ENCODE peak calls at places on chromosomes 12 and 14, in seven cellular contexts. Y, I, D, K, L, H and G are unnamed samples.

GRCh38 chr14:42654707-42655106 is 1048.0 kb downstream of the LRFN5 start:
- DNase-seq in D (no peak), I (no peak), L (no peak), H (no peak), K (no peak), Y (no peak), G (no peak)

GRCh38 chr12:13000616-13000934 is 510 bp upstream of the HEBP1 start:
- DNase-seq in L (peak; percentile 76), H (no peak), K (no peak), I (no peak), D (peak; percentile 60), Y (no peak), G (no peak)

GRCh38 chr12:69779928-69780327 is 41.3 kb downstream of the RAB3IP start:
- DNase-seq in H (no peak), D (no peak), L (no peak), Y (no peak), K (peak; percentile 10), I (no peak), G (no peak)

GRCh38 chr12:64669270-64669842 is 59.1 kb downstream of the RASSF3 start:
- DNase-seq in K (peak; percentile 11), L (no peak), I (peak; percentile 80), D (no peak), Y (peak; percentile 73), H (peak; percentile 91), G (no peak)

GRCh38 chr14:39025810-39026627 is 77.0 kb downstream of the SEC23A start:
- DNase-seq in Y (no peak), H (no peak), I (no peak), K (no peak), L (no peak), D (no peak), G (no peak)

GRCh38 chr12:13173012-13173441 is 23.5 kb upstream of the EMP1 start:
- DNase-seq in H (no peak), K (peak; percentile 75), I (no peak), Y (no peak), D (no peak), L (no peak), G (no peak)

GRCh38 chr12:26697217-26697616 is 135.8 kb downstream of the ITPR2 start:
- DNase-seq in D (no peak), H (no peak), I (no peak), K (peak; percentile 20), Y (no peak), L (no peak), G (no peak)

GRCh38 chr14:87868920-87869319 is 124.1 kb downstream of the GALC start:
- DNase-seq in K (no peak), Y (no peak), D (no peak), H (no peak), I (no peak), L (no peak), G (no peak)

GRCh38 chr12:9674226-9674590 is 4.7 kb downstream of the CLEC2D start:
- DNase-seq in L (no peak), Y (no peak), H (no peak), D (no peak), K (no peak), I (no peak), G (no peak)

GRCh38 chr12:59668678-59669077 is 72.8 kb downstream of the SLC16A7 start:
- DNase-seq in L (no peak), K (no peak), H (no peak), Y (no peak), D (no peak), I (no peak), G (no peak)

GRCh38 chr14:55103005-55103640 is 25.9 kb upstream of the LGALS3 start:
- DNase-seq in Y (peak; percentile 84), K (peak; percentile 95), L (peak; percentile 88), D (no peak), H (peak; percentile 83), I (peak; percentile 76), G (no peak)

GRCh38 chr14:60656755-60657608 is 7.7 kb upstream of the SIX1 start:
- DNase-seq in K (peak; percentile 73), D (no peak), L (no peak), Y (peak; percentile 59), H (peak; percentile 90), I (peak; percentile 63), G (no peak)

GRCh38 chr14:25095784-25096390 is 45.9 kb upstream of the STXBP6 start:
- DNase-seq in L (no peak), K (no peak), D (no peak), H (no peak), Y (no peak), I (no peak), G (no peak)

GRCh38 chr12:128078311-128078851 is 188.6 kb upstream of the TMEM132C start:
- DNase-seq in H (no peak), K (no peak), L (no peak), D (no peak), I (no peak), Y (no peak), G (no peak)

DNA sequence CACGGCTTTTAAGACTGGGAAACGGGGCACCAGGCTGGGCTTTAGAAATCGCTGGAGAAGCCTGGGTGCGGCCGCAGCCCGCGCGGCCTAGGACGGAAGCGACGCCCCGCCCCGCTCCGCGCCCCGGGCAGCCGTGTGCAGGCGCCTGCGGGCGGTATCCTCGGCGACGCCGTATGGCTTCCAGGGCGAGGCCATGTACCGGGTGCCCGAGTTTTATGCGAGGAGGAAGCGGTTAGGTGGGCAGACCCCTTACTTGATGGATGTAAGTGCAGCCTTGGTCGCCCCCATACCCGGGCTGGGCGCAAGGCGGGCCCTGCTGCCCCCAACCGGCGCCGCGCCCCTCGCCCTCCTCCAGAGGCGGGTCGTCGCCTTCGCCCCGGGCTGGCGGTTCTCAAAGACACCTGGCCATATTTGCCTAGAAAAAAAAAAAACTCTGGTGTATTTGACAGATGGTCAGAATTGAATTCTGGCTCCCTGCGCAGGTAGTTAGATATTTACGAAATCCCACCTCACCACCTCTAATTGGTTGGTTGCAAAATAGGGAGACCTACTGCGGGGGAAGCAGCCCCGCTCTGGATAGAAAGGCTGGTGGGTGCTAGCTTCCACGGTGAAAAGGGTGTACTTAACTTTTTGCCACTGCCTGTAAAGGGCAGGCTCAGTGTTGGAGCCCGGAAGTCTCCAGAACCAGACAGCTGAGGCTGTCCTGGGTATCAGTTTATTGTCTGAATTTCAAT is at the start of gene PPP1R36:
- DNase-seq in H (peak; percentile 87), Y (peak; percentile 69), D (no peak), L (peak; percentile 64), I (peak; percentile 77), K (no peak), G (no peak)
- H3K27ac ChIP-seq in H (no peak within 1 kb of the TSS), Y (peak within 1 kb of the TSS; percentile 83), D (peak within 1 kb of the TSS; percentile 46), L (no peak within 1 kb of the TSS), I (no peak within 1 kb of the TSS), K (no peak within 1 kb of the TSS), G (peak within 1 kb of the TSS; percentile 14)

GRCh38 chr12:82682326-82682725 is 4.4 kb upstream of the TMTC2 start:
- DNase-seq in K (no peak), L (no peak), H (no peak), Y (no peak), I (no peak), D (no peak), G (no peak)
- H3K27ac ChIP-seq in K (no peak overlapping the region), L (no peak overlapping the region), H (no peak overlapping the region), Y (peak overlapping the region; percentile 41), I (no peak overlapping the region), D (no peak overlapping the region), G (no peak overlapping the region)

GRCh38 chr12:106132175-106133135 is 6.3 kb downstream of the NUAK1 start:
- DNase-seq in L (no peak), I (no peak), D (no peak), Y (no peak), H (no peak), K (no peak), G (no peak)

GRCh38 chr12:106128526-106129430 is 10.0 kb downstream of the NUAK1 start:
- DNase-seq in H (no peak), I (no peak), K (no peak), D (no peak), Y (no peak), L (no peak), G (no peak)

GRCh38 chr12:106131671-106132070 is 7.1 kb downstream of the NUAK1 start:
- DNase-seq in Y (no peak), K (peak; percentile 71), I (no peak), L (no peak), H (no peak), D (no peak), G (no peak)

GRCh38 chr12:106133136-106134087 is 5.3 kb downstream of the NUAK1 start:
- DNase-seq in L (no peak), K (peak; percentile 54), Y (no peak), H (no peak), D (no peak), I (no peak), G (no peak)

DNA sequence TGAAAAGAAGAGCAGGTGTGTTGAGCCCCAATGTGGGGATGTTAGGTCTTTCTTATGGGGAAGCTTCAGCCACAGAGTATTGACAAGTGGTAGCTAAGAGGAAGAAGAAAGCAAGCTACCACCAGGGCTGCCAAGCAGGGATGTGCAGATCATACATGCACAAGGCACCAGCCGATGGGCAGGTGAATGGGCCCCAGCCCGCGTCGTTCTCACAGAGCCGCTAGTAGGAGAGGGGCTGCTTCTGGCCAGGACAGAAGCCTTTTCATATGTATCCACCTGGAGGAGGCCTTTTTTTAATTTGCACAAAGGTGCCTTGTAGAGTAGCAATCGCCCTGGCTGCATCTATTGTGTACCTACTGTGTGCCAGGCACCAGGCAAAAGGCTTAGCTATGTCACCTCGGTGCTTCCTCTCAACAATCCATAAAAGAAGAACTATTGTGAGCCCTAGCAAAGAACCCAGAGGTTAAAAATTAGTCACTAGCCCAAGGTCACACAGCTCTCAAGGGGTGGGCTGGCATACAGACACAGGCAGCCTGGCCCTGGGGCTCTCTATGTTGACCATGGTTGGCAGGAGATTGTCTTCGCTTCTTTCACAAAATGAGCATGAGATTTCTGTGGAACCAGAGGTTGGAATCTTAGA is 8.2 kb downstream of the NUAK1 start:
- DNase-seq in Y (no peak), D (no peak), I (no peak), K (no peak), H (no peak), L (no peak), G (no peak)
- H3K27ac ChIP-seq in Y (no peak overlapping the region), D (no peak overlapping the region), I (peak overlapping the region; percentile 97), K (no peak overlapping the region), H (no peak overlapping the region), L (no peak overlapping the region), G (no peak overlapping the region)

GRCh38 chr12:56716458-56716857 is 8.6 kb downstream of the NACA start:
- DNase-seq in D (no peak), I (no peak), L (no peak), Y (no peak), H (no peak), K (no peak), G (no peak)

GRCh38 chr12:56718167-56718566 is 6.9 kb downstream of the NACA start:
- DNase-seq in D (no peak), I (no peak), Y (no peak), H (no peak), K (no peak), L (no peak), G (no peak)

GRCh38 chr12:56716933-56717880 is 7.9 kb downstream of the NACA start:
- DNase-seq in Y (no peak), H (no peak), L (no peak), I (no peak), D (no peak), K (no peak), G (no peak)

GRCh38 chr12:56719056-56719455 is 6.0 kb downstream of the NACA start:
- DNase-seq in Y (no peak), K (no peak), H (no peak), L (no peak), I (no peak), D (no peak), G (no peak)

DNA sequence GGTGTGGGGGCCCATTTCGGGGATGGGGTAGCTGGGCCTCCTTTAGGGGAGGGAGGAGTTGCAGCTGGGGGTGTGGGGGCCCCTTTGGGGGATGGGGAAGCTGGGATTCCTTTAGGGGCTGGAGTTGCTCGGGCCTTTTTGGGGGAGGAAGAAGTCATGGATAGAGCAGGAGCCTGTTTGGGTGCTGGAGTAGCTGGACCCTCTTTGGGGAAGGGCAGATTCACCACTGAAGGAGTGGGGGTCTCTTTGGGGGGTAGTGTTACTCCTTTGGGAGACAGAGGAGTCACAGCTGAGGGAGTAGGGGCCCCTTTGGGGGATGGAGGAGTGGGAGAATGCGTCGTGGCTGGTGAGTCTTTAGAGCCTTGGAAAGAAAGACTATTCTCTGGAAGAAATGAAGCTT is 6.5 kb downstream of the NACA start:
- DNase-seq in L (no peak), Y (no peak), H (no peak), D (no peak), I (no peak), K (no peak), G (no peak)
- H3K27ac ChIP-seq in L (no peak overlapping the region), Y (no peak overlapping the region), H (peak overlapping the region; percentile 78), D (no peak overlapping the region), I (no peak overlapping the region), K (no peak overlapping the region), G (no peak overlapping the region)